ENCODE peak calls at places on chromosome 5, in four cellular contexts. One of them, this sample, is unnamed.
A peak's percentile ranks its signal among the peaks of the same experiment; 100 is the strongest.

GRCh38 chr5:59587489-59588337 is 305.8 kb downstream of the PDE4D start:
- DNase-seq in GM12878: no peak
- DNase-seq in H1: peak; percentile 70
- DNase-seq in HepG2: no peak
- DNase-seq in this sample: no peak

GRCh38 chr5:122093415-122093814 is 15.4 kb upstream of the LOX start:
- DNase-seq in GM12878: no peak
- DNase-seq in H1: no peak
- DNase-seq in HepG2: no peak
- DNase-seq in this sample: no peak

GRCh38 chr5:59607126-59607807 is 286.3 kb downstream of the PDE4D start:
- DNase-seq in GM12878: no peak
- DNase-seq in H1: no peak
- DNase-seq in HepG2: no peak
- DNase-seq in this sample: no peak

GRCh38 chr5:138449501-138450239 is 10.8 kb downstream of the REEP2 start:
- DNase-seq in GM12878: no peak
- DNase-seq in H1: no peak
- DNase-seq in HepG2: peak; percentile 63
- DNase-seq in this sample: peak; percentile 93

GRCh38 chr5:32708949-32709348 is 2.2 kb upstream of the NPR3 start:
- DNase-seq in GM12878: no peak
- DNase-seq in H1: no peak
- DNase-seq in HepG2: no peak
- DNase-seq in this sample: no peak

GRCh38 chr5:92637960-92638359 is 943.1 kb downstream of the NR2F1-AS1 start:
- DNase-seq in GM12878: no peak
- DNase-seq in H1: no peak
- DNase-seq in HepG2: no peak
- DNase-seq in this sample: no peak

GRCh38 chr5:176515396-176515795 is 21.8 kb downstream of the RNF44 start:
- DNase-seq in GM12878: no peak
- DNase-seq in H1: no peak
- DNase-seq in HepG2: no peak
- DNase-seq in this sample: no peak

GRCh38 chr5:38853753-38854470 is 8.1 kb downstream of the OSMR start:
- DNase-seq in GM12878: no peak
- DNase-seq in H1: no peak
- DNase-seq in HepG2: no peak
- DNase-seq in this sample: no peak

GRCh38 chr5:31361906-31362900 is 168.7 kb downstream of the CDH6 start:
- DNase-seq in GM12878: no peak
- DNase-seq in H1: peak; percentile 23
- DNase-seq in HepG2: no peak
- DNase-seq in this sample: no peak

GRCh38 chr5:53480474-53481353 is at the start of gene FST:
- DNase-seq in GM12878: no peak
- DNase-seq in H1: no peak
- DNase-seq in HepG2: no peak
- DNase-seq in this sample: peak; percentile 19

GRCh38 chr5:61744690-61745619 is 412.9 kb downstream of the ZSWIM6 start:
- DNase-seq in GM12878: no peak
- DNase-seq in H1: no peak
- DNase-seq in HepG2: peak; percentile 3
- DNase-seq in this sample: no peak

GRCh38 chr5:147565524-147565923 is 55.7 kb upstream of the DPYSL3 start:
- DNase-seq in GM12878: no peak
- DNase-seq in H1: no peak
- DNase-seq in HepG2: peak; percentile 17
- DNase-seq in this sample: no peak

GRCh38 chr5:4700082-4700481 is 440.0 kb upstream of the ADAMTS16 start:
- DNase-seq in GM12878: no peak
- DNase-seq in H1: peak; percentile 25
- DNase-seq in HepG2: peak; percentile 4
- DNase-seq in this sample: peak; percentile 10

GRCh38 chr5:14449052-14449661 is 132.4 kb upstream of the OTULINL start:
- DNase-seq in GM12878: no peak
- DNase-seq in H1: no peak
- DNase-seq in HepG2: no peak
- DNase-seq in this sample: no peak

GRCh38 chr5:38258037-38258318 is 381 bp upstream of the EGFLAM start:
- DNase-seq in GM12878: no peak
- DNase-seq in H1: no peak
- DNase-seq in HepG2: no peak
- DNase-seq in this sample: no peak

GRCh38 chr5:10329808-10330481 is 22.2 kb upstream of the CMBL start:
- DNase-seq in GM12878: no peak
- DNase-seq in H1: no peak
- DNase-seq in HepG2: no peak
- DNase-seq in this sample: no peak

GRCh38 chr5:63145167-63145566 is 566.5 kb downstream of the LRRC70 start:
- DNase-seq in GM12878: no peak
- DNase-seq in H1: no peak
- DNase-seq in HepG2: no peak
- DNase-seq in this sample: no peak

GRCh38 chr5:32444946-32445758 is 612 bp upstream of the ZFR start:
- DNase-seq in GM12878: no peak
- DNase-seq in H1: no peak
- DNase-seq in HepG2: no peak
- DNase-seq in this sample: no peak

GRCh38 chr5:92222449-92222848 is 839.3 kb upstream of the ARRDC3 start:
- DNase-seq in GM12878: no peak
- DNase-seq in H1: no peak
- DNase-seq in HepG2: no peak
- DNase-seq in this sample: no peak

GRCh38 chr5:149921597-149921996 is 23.0 kb downstream of the PDE6A start:
- DNase-seq in GM12878: no peak
- DNase-seq in H1: no peak
- DNase-seq in HepG2: no peak
- DNase-seq in this sample: no peak

GRCh38 chr5:135245521-135246499 is 153.2 kb downstream of the MACROH2A1 start:
- DNase-seq in GM12878: no peak
- DNase-seq in H1: no peak
- DNase-seq in HepG2: no peak
- DNase-seq in this sample: peak; percentile 63

GRCh38 chr5:180396931-180397330 is 43.8 kb upstream of the GFPT2 start:
- DNase-seq in GM12878: no peak
- DNase-seq in H1: no peak
- DNase-seq in HepG2: no peak
- DNase-seq in this sample: peak; percentile 4

GRCh38 chr5:62029303-62029702 is 276.7 kb upstream of the KIF2A start:
- DNase-seq in GM12878: no peak
- DNase-seq in H1: no peak
- DNase-seq in HepG2: no peak
- DNase-seq in this sample: no peak

GRCh38 chr5:17050236-17050635 is 114.1 kb upstream of the MYO10 start:
- DNase-seq in GM12878: no peak
- DNase-seq in H1: no peak
- DNase-seq in HepG2: no peak
- DNase-seq in this sample: no peak

GRCh38 chr5:153445875-153446567 is 44.4 kb upstream of the GRIA1 start:
- DNase-seq in GM12878: no peak
- DNase-seq in H1: no peak
- DNase-seq in HepG2: no peak
- DNase-seq in this sample: no peak

GRCh38 chr5:5140051-5141010 is at the start of gene ADAMTS16:
- DNase-seq in GM12878: no peak
- DNase-seq in H1: no peak
- DNase-seq in HepG2: no peak
- DNase-seq in this sample: no peak

GRCh38 chr5:142587354-142587965 is 98.4 kb downstream of the FGF1 start:
- DNase-seq in GM12878: no peak
- DNase-seq in H1: no peak
- DNase-seq in HepG2: peak; percentile 15
- DNase-seq in this sample: peak; percentile 38

GRCh38 chr5:41793156-41793770 is 77.0 kb downstream of the OXCT1 start:
- DNase-seq in GM12878: no peak
- DNase-seq in H1: no peak
- DNase-seq in HepG2: no peak
- DNase-seq in this sample: no peak

GRCh38 chr5:14503017-14503680 is 78.4 kb upstream of the OTULINL start:
- DNase-seq in GM12878: no peak
- DNase-seq in H1: no peak
- DNase-seq in HepG2: no peak
- DNase-seq in this sample: no peak

GRCh38 chr5:159017787-159018186 is 81.9 kb downstream of the EBF1 start:
- DNase-seq in GM12878: no peak
- DNase-seq in H1: peak; percentile 21
- DNase-seq in HepG2: no peak
- DNase-seq in this sample: peak; percentile 64

GRCh38 chr5:127562252-127562651 is 44.8 kb downstream of the PRRC1 start:
- DNase-seq in GM12878: no peak
- DNase-seq in H1: no peak
- DNase-seq in HepG2: peak; percentile 16
- DNase-seq in this sample: peak; percentile 25

GRCh38 chr5:67089200-67089725 is 107.3 kb downstream of the CD180 start:
- DNase-seq in GM12878: no peak
- DNase-seq in H1: no peak
- DNase-seq in HepG2: no peak
- DNase-seq in this sample: no peak

GRCh38 chr5:35124932-35125331 is 77.2 kb upstream of the AGXT2 start:
- DNase-seq in GM12878: no peak
- DNase-seq in H1: no peak
- DNase-seq in HepG2: no peak
- DNase-seq in this sample: no peak

GRCh38 chr5:180668835-180669596 is 19.6 kb upstream of the FLT4 start:
- DNase-seq in GM12878: no peak
- DNase-seq in H1: no peak
- DNase-seq in HepG2: peak; percentile 24
- DNase-seq in this sample: no peak

GRCh38 chr5:142235050-142235797 is 89.6 kb downstream of the SPRY4 start:
- DNase-seq in GM12878: no peak
- DNase-seq in H1: peak; percentile 80
- DNase-seq in HepG2: no peak
- DNase-seq in this sample: no peak

GRCh38 chr5:136192526-136193395 is at the start of gene SMIM32:
- DNase-seq in GM12878: no peak
- DNase-seq in H1: no peak
- DNase-seq in HepG2: peak; percentile 24
- DNase-seq in this sample: no peak

GRCh38 chr5:177427211-177427822 is 841 bp downstream of the GRK6 start:
- DNase-seq in GM12878: no peak
- DNase-seq in H1: no peak
- DNase-seq in HepG2: no peak
- DNase-seq in this sample: peak; percentile 70

GRCh38 chr5:36606052-36606436 is 362 bp upstream of the SLC1A3 start:
- DNase-seq in GM12878: no peak
- DNase-seq in H1: no peak
- DNase-seq in HepG2: no peak
- DNase-seq in this sample: no peak
- H3K9ac ChIP-seq in GM12878: peak overlapping the region; percentile 9
- H3K9ac ChIP-seq in H1: no peak overlapping the region
- H3K9ac ChIP-seq in HepG2: no peak overlapping the region
- H3K9ac ChIP-seq in this sample: no peak overlapping the region

GRCh38 chr5:24591426-24591825 is 53.4 kb downstream of the CDH10 start:
- DNase-seq in GM12878: no peak
- DNase-seq in H1: no peak
- DNase-seq in HepG2: no peak
- DNase-seq in this sample: no peak
- TF ChIP-seq ATF2 in GM12878: no peak
- TF ChIP-seq ATF2 in H1: no peak
- TF ChIP-seq ATF2 in HepG2: no peak
- TF ChIP-seq ATF2 in this sample: no peak

GRCh38 chr5:43649256-43649655 is 46.3 kb downstream of the NNT start:
- DNase-seq in GM12878: no peak
- DNase-seq in H1: no peak
- DNase-seq in HepG2: no peak
- DNase-seq in this sample: no peak
- H3K9ac ChIP-seq in GM12878: no peak overlapping the region
- H3K9ac ChIP-seq in H1: no peak overlapping the region
- H3K9ac ChIP-seq in HepG2: no peak overlapping the region
- H3K9ac ChIP-seq in this sample: no peak overlapping the region

GRCh38 chr5:3020426-3020825 is 268.9 kb upstream of the IRX2 start:
- DNase-seq in GM12878: no peak
- DNase-seq in H1: no peak
- DNase-seq in HepG2: no peak
- DNase-seq in this sample: no peak
- TF ChIP-seq ATF2 in GM12878: no peak
- TF ChIP-seq ATF2 in H1: no peak
- TF ChIP-seq ATF2 in HepG2: no peak
- TF ChIP-seq ATF2 in this sample: no peak

GRCh38 chr5:393846-394275 is 49.1 kb upstream of the EXOC3 start:
- DNase-seq in GM12878: no peak
- DNase-seq in H1: no peak
- DNase-seq in HepG2: no peak
- DNase-seq in this sample: no peak
- H3K9ac ChIP-seq in GM12878: no peak overlapping the region
- H3K9ac ChIP-seq in H1: no peak overlapping the region
- H3K9ac ChIP-seq in HepG2: no peak overlapping the region
- H3K9ac ChIP-seq in this sample: no peak overlapping the region

DNA sequence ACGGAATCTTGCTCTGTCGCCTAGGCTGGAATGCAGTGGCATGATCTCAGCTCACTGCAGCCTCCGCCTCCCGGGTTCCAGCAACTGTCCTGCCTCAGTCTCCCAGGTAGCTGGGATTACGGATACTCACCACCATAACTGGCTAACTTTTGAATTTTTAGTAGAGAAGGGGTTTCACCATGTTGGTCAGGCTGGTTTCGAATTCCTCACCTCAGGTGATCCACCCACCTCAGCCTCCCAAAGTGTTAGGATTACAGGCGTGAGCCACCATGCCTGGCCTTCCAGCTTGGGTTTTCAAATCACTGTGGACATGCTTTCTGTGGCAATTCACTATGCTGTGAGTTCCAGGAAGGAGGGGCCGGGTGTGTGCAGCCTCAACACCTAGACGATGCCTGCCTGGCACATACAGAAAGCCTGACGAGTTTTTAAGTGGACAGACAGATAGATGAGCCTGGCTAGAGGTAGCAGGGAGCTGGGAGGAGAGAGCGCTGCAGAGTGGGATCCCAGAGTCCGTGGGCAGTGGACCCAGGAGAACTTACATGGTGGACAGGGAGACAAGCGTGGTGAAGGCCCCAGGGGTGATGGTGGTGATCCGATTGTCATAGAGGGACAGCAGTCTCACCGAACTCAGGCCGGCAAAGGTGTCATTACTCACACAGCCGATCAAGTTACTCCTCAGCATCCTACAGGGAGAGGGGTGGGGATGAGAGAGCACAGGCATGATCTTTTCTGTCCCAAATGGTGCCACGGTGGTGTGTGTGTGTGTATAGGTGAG is 173.4 kb upstream of the PANK3 start:
- DNase-seq in GM12878: no peak
- DNase-seq in H1: no peak
- DNase-seq in HepG2: no peak
- DNase-seq in this sample: no peak
- TF ChIP-seq ATF2 in GM12878: no peak
- TF ChIP-seq ATF2 in H1: no peak
- TF ChIP-seq ATF2 in HepG2: no peak
- TF ChIP-seq ATF2 in this sample: no peak

GRCh38 chr5:72847439-72847838 is 31.0 kb downstream of the TNPO1 start:
- DNase-seq in GM12878: no peak
- DNase-seq in H1: no peak
- DNase-seq in HepG2: no peak
- DNase-seq in this sample: no peak
- H3K9ac ChIP-seq in GM12878: no peak overlapping the region
- H3K9ac ChIP-seq in H1: no peak overlapping the region
- H3K9ac ChIP-seq in HepG2: no peak overlapping the region
- H3K9ac ChIP-seq in this sample: peak overlapping the region; percentile 94

GRCh38 chr5:174320051-174320450 is 274.5 kb downstream of the NSG2 start:
- DNase-seq in GM12878: no peak
- DNase-seq in H1: no peak
- DNase-seq in HepG2: no peak
- DNase-seq in this sample: no peak
- TF ChIP-seq ATF2 in GM12878: no peak
- TF ChIP-seq ATF2 in H1: no peak
- TF ChIP-seq ATF2 in HepG2: no peak
- TF ChIP-seq ATF2 in this sample: no peak

This sample was measured in K562.